ENCODE peak calls at places on chromosome 5, in five cellular contexts. H is WTC11, Z is A549, Q is GM12878, K is K562. M is an unnamed sample.

GRCh38 chr5:35313296-35313695 is 83.0 kb upstream of the PRLR start:
- DNase-seq in H (no peak), Z (no peak), Q (no peak), K (no peak), M (no peak)

GRCh38 chr5:34496258-34496657 is 159.9 kb upstream of the RAI14 start:
- DNase-seq in H (peak), Z (no peak), Q (no peak), K (no peak), M (no peak)

GRCh38 chr5:79119486-79119885 is 7.9 kb downstream of the BHMT start:
- DNase-seq in H (no peak), Z (no peak), Q (no peak), K (no peak), M (no peak)

GRCh38 chr5:124235576-124235975 is 510.9 kb downstream of the ZNF608 start:
- DNase-seq in H (no peak), Z (no peak), Q (no peak), K (no peak), M (no peak)

GRCh38 chr5:160260881-160261815 is 31.8 kb downstream of the FABP6 start:
- DNase-seq in H (no peak), Z (no peak), Q (no peak), K (peak), M (peak)

GRCh38 chr5:149370878-149371277 is 8.2 kb downstream of the IL17B start:
- DNase-seq in H (no peak), Z (no peak), Q (no peak), K (no peak), M (no peak)

GRCh38 chr5:2751592-2752021 is at the start of gene IRX2:
- DNase-seq in H (peak), Z (peak), Q (no peak), K (no peak), M (no peak)

GRCh38 chr5:175616083-175616482 is 41.8 kb upstream of the HRH2 start:
- DNase-seq in H (no peak), Z (no peak), Q (no peak), K (no peak), M (no peak)

GRCh38 chr5:54309751-54310432 is 481 bp downstream of the ARL15 start:
- DNase-seq in H (peak), Z (peak), Q (no peak), K (no peak), M (no peak)

GRCh38 chr5:52707626-52708025 is 80.1 kb upstream of the ITGA1 start:
- DNase-seq in H (no peak), Z (no peak), Q (no peak), K (no peak), M (peak)

GRCh38 chr5:79703381-79703645 is 13.7 kb downstream of the CMYA5 start:
- DNase-seq in H (no peak), Z (no peak), Q (no peak), K (no peak), M (no peak)

GRCh38 chr5:131355972-131356528 is 92.2 kb downstream of the CDC42SE2 start:
- DNase-seq in H (no peak), Z (no peak), Q (no peak), K (no peak), M (no peak)

GRCh38 chr5:179572386-179572785 is 22.0 kb downstream of the RUFY1 start:
- DNase-seq in H (no peak), Z (no peak), Q (no peak), K (no peak), M (no peak)

GRCh38 chr5:61866930-61867329 is 439.1 kb upstream of the KIF2A start:
- DNase-seq in H (no peak), Z (peak), Q (peak), K (peak), M (no peak)

GRCh38 chr5:85646641-85647040 is 971.1 kb upstream of the COX7C start:
- DNase-seq in H (no peak), Z (no peak), Q (no peak), K (no peak), M (no peak)

GRCh38 chr5:85651744-85652143 is 966.0 kb upstream of the COX7C start:
- DNase-seq in H (no peak), Z (no peak), Q (no peak), K (no peak), M (no peak)

GRCh38 chr5:85646036-85646435 is 971.7 kb upstream of the COX7C start:
- DNase-seq in H (no peak), Z (no peak), Q (no peak), K (no peak), M (no peak)

GRCh38 chr5:85647349-85648127 is 970.2 kb upstream of the COX7C start:
- DNase-seq in H (no peak), Z (no peak), Q (no peak), K (peak), M (no peak)

GRCh38 chr5:85648495-85648894 is 969.2 kb upstream of the COX7C start:
- DNase-seq in H (no peak), Z (no peak), Q (no peak), K (no peak), M (no peak)
- TF ChIP-seq ESRRA in H (no peak), Z (no peak), Q (no peak), K (no peak), M (no peak)

GRCh38 chr5:128202320-128202719 is 118.8 kb downstream of the SLC12A2 start:
- DNase-seq in H (no peak), Z (no peak), Q (no peak), K (no peak), M (no peak)

GRCh38 chr5:128199104-128199503 is 115.5 kb downstream of the SLC12A2 start:
- DNase-seq in H (no peak), Z (no peak), Q (no peak), K (no peak), M (no peak)

GRCh38 chr5:128197911-128198522 is 114.5 kb downstream of the SLC12A2 start:
- DNase-seq in H (no peak), Z (no peak), Q (no peak), K (peak), M (no peak)

GRCh38 chr5:128199611-128200010 is 116.0 kb downstream of the SLC12A2 start:
- DNase-seq in H (no peak), Z (no peak), Q (no peak), K (no peak), M (no peak)

GRCh38 chr5:128201065-128201926 is 117.7 kb downstream of the SLC12A2 start:
- DNase-seq in H (peak), Z (peak), Q (no peak), K (peak), M (peak)
- TF ChIP-seq ESRRA in H (no peak), Z (no peak), Q (no peak), K (no peak), M (no peak)

DNA sequence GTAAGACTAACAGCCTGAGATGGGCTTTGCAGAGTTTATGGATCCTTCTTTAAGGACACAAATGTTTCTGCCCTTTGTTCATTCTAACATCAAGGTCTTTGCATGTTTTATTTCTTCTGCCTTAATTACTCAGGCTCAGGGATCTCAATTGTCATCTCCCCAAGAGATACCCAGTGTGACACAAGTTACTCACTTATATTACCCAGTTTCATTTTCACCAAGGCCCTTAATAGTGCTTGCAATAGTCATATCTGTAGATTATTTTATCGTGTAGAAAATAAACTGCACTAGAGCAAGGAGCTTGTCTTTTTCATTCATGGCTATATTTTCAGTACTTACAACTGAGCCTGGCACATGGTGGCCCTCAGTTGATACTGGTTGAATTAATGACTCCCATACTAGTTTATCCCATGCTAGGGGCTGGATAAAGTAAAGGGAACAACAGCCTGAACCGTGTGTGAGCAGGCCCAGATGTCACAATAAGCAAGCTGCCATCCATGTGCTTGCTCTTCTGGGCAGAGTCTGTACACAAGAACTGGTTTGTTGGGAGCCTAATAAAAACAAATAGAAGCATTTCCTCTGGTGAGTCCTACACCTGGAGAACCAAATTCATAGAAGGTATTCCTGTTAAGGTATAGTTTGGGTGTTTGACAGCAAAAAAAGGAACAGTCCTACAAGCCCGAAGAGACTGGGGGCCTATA is 112.5 kb upstream of the CD180 start:
- DNase-seq in H (no peak), Z (no peak), Q (no peak), K (no peak), M (no peak)
- TF ChIP-seq ESRRA in H (no peak), Z (no peak), Q (no peak), K (no peak), M (no peak)

DNA sequence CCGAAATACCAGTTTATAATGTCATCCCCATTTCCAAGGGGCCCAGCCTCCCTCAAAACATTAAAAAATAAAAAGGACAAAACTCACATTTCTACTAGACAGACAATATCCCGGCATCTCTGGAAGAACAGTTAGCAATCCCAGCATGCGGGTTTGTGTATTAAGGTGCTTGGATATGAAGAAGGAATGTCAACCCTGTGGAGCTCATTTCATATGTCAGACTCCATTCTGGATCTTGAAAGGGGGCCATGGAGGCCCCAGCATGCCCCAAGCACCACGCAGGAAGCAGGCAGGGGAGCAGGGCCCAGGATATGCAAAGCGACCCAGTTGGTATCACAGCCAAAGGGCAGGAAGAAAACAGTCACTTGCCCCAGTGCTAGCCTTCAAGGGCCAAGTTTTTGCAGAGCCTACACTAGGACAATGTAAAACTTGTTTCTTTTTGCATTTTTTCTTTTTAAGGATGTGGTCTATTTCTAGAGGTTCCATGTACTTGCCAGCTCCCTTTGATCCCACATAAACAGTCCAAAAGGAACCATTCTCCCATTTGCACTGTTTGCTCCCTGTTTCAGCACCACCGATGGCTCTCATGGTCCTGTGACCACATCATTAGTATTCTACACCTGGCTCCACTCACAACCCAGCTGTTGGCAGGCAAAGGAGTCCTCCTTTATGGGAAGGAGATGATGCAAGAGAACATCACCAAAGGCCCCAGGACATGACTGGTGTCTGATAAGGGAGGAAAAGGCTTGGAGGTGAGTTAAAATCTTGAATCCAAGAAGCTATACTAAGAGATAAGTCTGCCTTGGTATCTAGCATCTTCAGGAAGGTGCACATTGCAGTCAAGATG is 58.3 kb downstream of the FGF1 start:
- DNase-seq in H (no peak), Z (no peak), Q (no peak), K (no peak), M (no peak)
- TF ChIP-seq ESRRA in H (no peak), Z (no peak), Q (no peak), K (no peak), M (no peak)

GRCh38 chr5:39730011-39730410 is 305.2 kb upstream of the DAB2 start:
- DNase-seq in H (no peak), Z (no peak), Q (no peak), K (no peak), M (no peak)
- TF ChIP-seq ESRRA in H (no peak), Z (no peak), Q (no peak), K (no peak), M (no peak)

DNA sequence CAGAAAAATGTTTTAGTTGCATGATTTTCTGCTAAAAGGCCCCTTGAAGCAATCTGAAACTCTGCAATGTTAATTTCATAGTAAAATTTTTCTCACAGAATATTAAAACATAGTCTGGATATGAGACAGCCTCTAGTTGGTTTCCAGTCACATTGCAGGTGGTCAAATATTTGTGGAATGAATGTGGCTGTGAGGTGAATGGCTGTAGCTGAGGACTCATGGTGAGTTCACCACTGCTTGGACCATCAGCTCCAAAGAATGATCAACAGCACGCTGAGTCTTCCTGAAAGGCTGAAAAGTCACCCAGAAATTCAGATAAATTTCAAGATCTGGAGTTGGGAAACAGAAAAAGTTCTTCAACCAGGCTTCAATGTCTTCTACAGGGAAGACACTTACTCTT is 79.8 kb downstream of the MAT2B start:
- DNase-seq in H (no peak), Z (no peak), Q (no peak), K (no peak), M (no peak)
- TF ChIP-seq ESRRA in H (no peak), Z (no peak), Q (no peak), K (no peak), M (no peak)

GRCh38 chr5:111530298-111530740 is 18.0 kb upstream of the STARD4 start:
- DNase-seq in H (no peak), Z (peak), Q (peak), K (peak), M (peak)
- TF ChIP-seq ESRRA in H (no peak), Z (no peak), Q (no peak), K (peak), M (no peak)

GRCh38 chr5:32462618-32463017 is 18.1 kb upstream of the ZFR start:
- DNase-seq in H (no peak), Z (peak), Q (no peak), K (no peak), M (no peak)
- TF ChIP-seq ESRRA in H (no peak), Z (no peak), Q (no peak), K (no peak), M (no peak)

DNA sequence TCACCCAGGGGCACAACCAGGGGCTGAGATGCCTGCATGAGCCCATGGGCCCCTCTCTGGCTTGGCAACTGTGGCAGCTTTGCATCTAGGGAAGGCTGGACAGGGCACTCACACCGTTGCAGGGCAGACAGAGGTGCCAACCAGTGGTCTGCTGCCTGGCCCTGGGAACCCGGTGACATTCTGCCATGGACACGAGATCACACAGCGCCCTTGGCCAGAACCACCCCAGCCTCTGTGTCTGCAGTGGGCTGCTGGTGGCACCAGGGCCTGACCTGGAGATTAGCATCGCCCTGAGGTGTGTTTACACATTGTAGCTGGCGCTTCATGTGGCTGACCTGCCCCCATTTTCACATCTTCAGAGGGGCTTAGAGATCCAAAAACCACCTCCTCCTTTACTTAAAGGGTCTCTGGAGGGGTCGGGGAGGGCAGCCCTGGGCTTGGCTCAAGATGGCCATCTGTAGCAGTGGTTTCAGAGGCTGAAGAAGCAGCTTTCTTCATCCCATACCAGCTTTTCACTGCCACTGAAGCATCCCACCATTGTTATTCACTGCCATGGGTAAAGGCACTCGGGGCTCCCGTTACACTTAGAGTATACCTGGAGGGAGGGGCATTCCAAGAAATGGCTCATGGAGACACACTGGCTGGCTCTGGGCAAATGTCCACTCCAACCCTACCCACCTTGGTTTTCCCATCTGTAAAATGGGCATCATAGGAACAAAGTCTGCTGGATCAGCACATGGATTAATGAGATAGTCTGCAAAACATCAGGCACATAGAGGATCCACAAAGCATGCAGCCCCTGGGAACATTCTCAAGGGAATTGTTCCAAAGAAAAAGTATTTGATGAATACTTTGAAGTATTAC is 11.4 kb downstream of the DCANP1 start:
- DNase-seq in H (no peak), Z (no peak), Q (no peak), K (no peak), M (no peak)
- TF ChIP-seq ESRRA in H (no peak), Z (no peak), Q (no peak), K (no peak), M (no peak)